ENCODE peak calls at places on chromosomes 11 and 22, in nine cellular contexts. Z is endodermal cell, L is fibroblast of lung, N is heart left ventricle, F is body of pancreas, U is mucosa of descending colon, C is mammary epithelial cell, A is IMR-90, H is A549. Q is an unnamed sample.

GRCh38 chr11:11010624-11011127 is 152.8 kb upstream of the ZBED5 start:
- DNase-seq in Z (peak; percentile 87), L (peak; percentile 23), N (peak; percentile 46), F (peak; percentile 14), U (peak; percentile 72), C (peak; percentile 33), A (peak; percentile 1), H (peak; percentile 40), Q (peak; percentile 34)

GRCh38 chr11:23732026-23732425 is 764.8 kb upstream of the LUZP2 start:
- DNase-seq in Z (no peak), L (peak; percentile 71), N (no peak), F (no peak), U (no peak), C (no peak), A (peak; percentile 65), H (no peak), Q (no peak)

GRCh38 chr11:911031-911889 is 650 bp upstream of the CHID1 start:
- DNase-seq in Z (peak; percentile 50), L (peak; percentile 83), N (peak; percentile 56), F (peak; percentile 59), U (peak; percentile 41), C (peak; percentile 38), A (peak; percentile 64), H (no peak), Q (peak; percentile 50)

GRCh38 chr11:37907461-37908223 is 1309.6 kb upstream of the RAG2 start:
- DNase-seq in Z (no peak), L (no peak), N (no peak), F (no peak), U (no peak), C (no peak), A (no peak), H (no peak), Q (no peak)

GRCh38 chr22:23503142-23503541 is 76.9 kb downstream of the IGLL1 start:
- DNase-seq in Z (no peak), L (no peak), N (no peak), F (no peak), U (no peak), C (no peak), A (no peak), H (no peak), Q (no peak)

GRCh38 chr11:110903830-110904229 is 191.6 kb upstream of the ARHGAP20 start:
- DNase-seq in Z (peak; percentile 66), L (peak; percentile 65), N (no peak), F (no peak), U (no peak), C (no peak), A (peak; percentile 75), H (no peak), Q (no peak)

GRCh38 chr11:18633256-18634139 is 644 bp downstream of the SPTY2D1 start:
- DNase-seq in Z (peak; percentile 62), L (peak; percentile 19), N (no peak), F (no peak), U (peak; percentile 11), C (peak; percentile 9), A (peak; percentile 48), H (no peak), Q (no peak)

GRCh38 chr11:61828379-61828628 is 204 bp downstream of the FADS2 start:
- DNase-seq in Z (no peak), L (no peak), N (no peak), F (no peak), U (no peak), C (no peak), A (no peak), H (no peak), Q (no peak)

GRCh38 chr11:3340025-3340424 is 38.9 kb downstream of the ZNF195 start:
- DNase-seq in Z (no peak), L (peak; percentile 94), N (no peak), F (no peak), U (no peak), C (peak; percentile 75), A (peak; percentile 85), H (no peak), Q (no peak)

GRCh38 chr11:31141804-31142203 is 227.7 kb downstream of the DCDC1 start:
- DNase-seq in Z (no peak), L (no peak), N (no peak), F (no peak), U (no peak), C (no peak), A (no peak), H (no peak), Q (no peak)

GRCh38 chr11:93921695-93922468 is 71.5 kb upstream of the VSTM5 start:
- DNase-seq in Z (peak; percentile 92), L (peak; percentile 64), N (no peak), F (peak; percentile 58), U (peak; percentile 41), C (peak; percentile 68), A (peak; percentile 72), H (peak; percentile 30), Q (no peak)

GRCh38 chr11:86919557-86920210 is 35.5 kb downstream of the FZD4 start:
- DNase-seq in Z (peak; percentile 72), L (peak; percentile 79), N (no peak), F (peak; percentile 10), U (peak; percentile 36), C (peak; percentile 48), A (peak; percentile 81), H (peak; percentile 57), Q (no peak)

GRCh38 chr11:2741377-2742131 is 41.8 kb upstream of the KCNQ1OT1 start:
- DNase-seq in Z (no peak), L (peak; percentile 70), N (no peak), F (no peak), U (peak; percentile 20), C (no peak), A (peak; percentile 74), H (peak; percentile 41), Q (peak; percentile 18)

GRCh38 chr11:10640308-10640707 is 53.2 kb downstream of the IRAG1 start:
- DNase-seq in Z (no peak), L (no peak), N (no peak), F (no peak), U (no peak), C (no peak), A (no peak), H (no peak), Q (no peak)

GRCh38 chr11:121762820-121763219 is 310.1 kb upstream of the SORL1-AS1 start:
- DNase-seq in Z (peak; percentile 62), L (peak; percentile 63), N (peak; percentile 19), F (no peak), U (no peak), C (peak; percentile 8), A (peak; percentile 52), H (no peak), Q (peak; percentile 25)
- H3K4me3 ChIP-seq in Z (no peak overlapping the region), L (no peak overlapping the region), N (no peak overlapping the region), F (no peak overlapping the region), U (no peak overlapping the region), C (no peak overlapping the region), A (no peak overlapping the region), H (no peak overlapping the region), Q (no peak overlapping the region)

GRCh38 chr11:100576044-100577021 is 110.8 kb upstream of the ARHGAP42 start:
- DNase-seq in Z (no peak), L (peak; percentile 54), N (no peak), F (peak; percentile 33), U (peak; percentile 46), C (peak; percentile 38), A (peak; percentile 73), H (peak; percentile 21), Q (no peak)
- TF ChIP-seq CTCF in Z (peak; percentile 90), L (peak; percentile 75), N (peak; percentile 67), F (peak; percentile 60), U (no peak), C (peak; percentile 74), A (peak; percentile 93), H (peak; percentile 78), Q (peak; percentile 87)

GRCh38 chr22:35311551-35311999 is 11.9 kb downstream of the TOM1 start:
- DNase-seq in Z (no peak), L (no peak), N (no peak), F (no peak), U (no peak), C (no peak), A (no peak), H (no peak), Q (no peak)
- H3K4me1 ChIP-seq in Z (peaks cover 3% of the 10 kb centered on the region), L (peaks cover 21% of the 10 kb centered on the region), N (peaks cover 54% of the 10 kb centered on the region), F (peaks cover 51% of the 10 kb centered on the region), U (peaks cover 51% of the 10 kb centered on the region), C (peaks cover 19% of the 10 kb centered on the region), A (peaks cover 19% of the 10 kb centered on the region), H (peaks cover 37% of the 10 kb centered on the region), Q (peaks cover 95% of the 10 kb centered on the region)

GRCh38 chr11:6570691-6571427 is 32.6 kb downstream of the RRP8 start:
- DNase-seq in Z (peak; percentile 61), L (no peak), N (no peak), F (no peak), U (no peak), C (no peak), A (no peak), H (no peak), Q (no peak)
- H3K4me3 ChIP-seq in Z (no peak overlapping the region), L (no peak overlapping the region), N (no peak overlapping the region), F (no peak overlapping the region), U (no peak overlapping the region), C (no peak overlapping the region), A (no peak overlapping the region), H (no peak overlapping the region), Q (peak overlapping the region; percentile 47)

GRCh38 chr11:121292503-121293275 is at the start of gene SC5D:
- DNase-seq in Z (peak; percentile 98), L (peak; percentile 94), N (peak; percentile 96), F (peak; percentile 96), U (peak; percentile 97), C (peak; percentile 94), A (peak; percentile 90), H (peak; percentile 72), Q (peak; percentile 95)

GRCh38 chr11:121293276-121293569 is 652 bp downstream of the SC5D start:
- DNase-seq in Z (no peak), L (no peak), N (no peak), F (no peak), U (no peak), C (no peak), A (peak; percentile 31), H (no peak), Q (no peak)

GRCh38 chr11:121295246-121296007 is 2.9 kb downstream of the SC5D start:
- DNase-seq in Z (no peak), L (no peak), N (no peak), F (no peak), U (no peak), C (no peak), A (no peak), H (no peak), Q (no peak)

GRCh38 chr11:121291896-121292502 is 572 bp upstream of the SC5D start:
- DNase-seq in Z (no peak), L (peak; percentile 13), N (no peak), F (peak; percentile 11), U (no peak), C (no peak), A (peak; percentile 5), H (no peak), Q (no peak)

GRCh38 chr11:121291319-121291718 is 1.3 kb upstream of the SC5D start:
- DNase-seq in Z (no peak), L (no peak), N (no peak), F (no peak), U (no peak), C (no peak), A (no peak), H (no peak), Q (no peak)
- TF ChIP-seq CTCF in Z (no peak), L (no peak), N (no peak), F (no peak), U (no peak), C (no peak), A (no peak), H (no peak), Q (no peak)

GRCh38 chr11:73139476-73140198 is 2.5 kb downstream of the FCHSD2 start:
- DNase-seq in Z (no peak), L (peak; percentile 22), N (no peak), F (no peak), U (no peak), C (no peak), A (peak; percentile 49), H (no peak), Q (no peak)
- H3K4me1 ChIP-seq in Z (no peaks in the 10 kb centered on the region), L (peaks cover 3% of the 10 kb centered on the region), N (peaks cover 7% of the 10 kb centered on the region), F (peaks cover 35% of the 10 kb centered on the region), U (peaks cover 22% of the 10 kb centered on the region), C (peaks cover 20% of the 10 kb centered on the region), A (peaks cover 12% of the 10 kb centered on the region), H (peaks cover 16% of the 10 kb centered on the region), Q (peaks cover 79% of the 10 kb centered on the region)

Q was measured in left ventricle myocardium inferior.